ENCODE peak calls at places on chromosomes 6 and 20, in ten cellular contexts. H is left cardiac atrium; W is upper lobe of left lung; X is Right ventricle myocardium superior; G is K562; K is right cardiac atrium; U is activated T-cell treated with anti-CD3 and anti-CD28 coated beads, Interleukin-2, amount 50 U/mL, for 72 hours; S is sciatic nerve; T is stimulated activated memory B cell treated with anti-CD40 and anti-IgM and Interleukin-4, amounts not matched to agents 10 μg/mL and 1 μg/mL and 100 μg/mL, for 72 hours; M is activated CD8-positive, alpha-beta T cell treated with anti-CD3 and anti-CD28 coated beads, Interleukin-2, amount 10 ng/mL, durations not matched to agents 7 days and 5 days. F is an unnamed sample.
A peak's percentile ranks its signal among the peaks of the same experiment; 100 is the strongest.

GRCh38 chr6:152634773-152635172 is 2.4 kb downstream of the SYNE1 start:
- ATAC-seq in G (no peak), U (peak; percentile 61), H (no peak), T (no peak), X (no peak), S (no peak), W (no peak), K (peak; percentile 7), M (peak; percentile 62), F (no peak)

GRCh38 chr6:130143709-130144108 is 79.0 kb downstream of the SAMD3 start:
- ATAC-seq in W (no peak), T (no peak), G (no peak), X (no peak), K (no peak), U (no peak), H (no peak), S (no peak), M (no peak), F (no peak)

GRCh38 chr6:37130704-37131103 is 39.2 kb upstream of the PIM1 start:
- ATAC-seq in T (no peak), X (peak; percentile 30), H (peak; percentile 18), K (peak; percentile 37), W (peak; percentile 59), U (no peak), G (peak; percentile 20), M (no peak), S (no peak), F (peak; percentile 68)

GRCh38 chr20:8388146-8388545 is 256.1 kb downstream of the PLCB1 start:
- ATAC-seq in U (no peak), G (no peak), M (no peak), S (no peak), H (peak; percentile 49), X (no peak), K (no peak), W (peak; percentile 24), T (no peak), F (no peak)

GRCh38 chr6:160239929-160240690 is 18.5 kb downstream of the SLC22A2 start:
- ATAC-seq in X (no peak), S (no peak), K (no peak), T (no peak), U (no peak), G (no peak), M (no peak), H (no peak), W (no peak), F (no peak)

GRCh38 chr6:162709431-162709830 is 18.1 kb downstream of the PRKN start:
- ATAC-seq in M (no peak), G (no peak), K (no peak), T (no peak), S (no peak), X (no peak), U (no peak), H (no peak), W (no peak), F (no peak)

GRCh38 chr6:89356644-89357043 is 4.1 kb upstream of the UBE2J1 start:
- ATAC-seq in X (no peak), G (no peak), H (no peak), S (no peak), W (no peak), M (no peak), U (no peak), K (no peak), T (no peak), F (no peak)

GRCh38 chr20:36951977-36952738 is 650 bp upstream of the SAMHD1 start:
- ATAC-seq in M (no peak), G (peak; percentile 15), T (no peak), K (no peak), S (no peak), H (no peak), W (no peak), U (no peak), X (no peak), F (no peak)

GRCh38 chr6:39901116-39901655 is 33.1 kb downstream of the MOCS1 start:
- ATAC-seq in M (no peak), T (no peak), K (no peak), W (no peak), H (no peak), X (no peak), G (no peak), U (no peak), S (no peak), F (no peak)

GRCh38 chr6:36082318-36082717 is 48.0 kb upstream of the MAPK13 start:
- ATAC-seq in H (no peak), X (no peak), S (no peak), W (no peak), U (no peak), M (no peak), G (no peak), K (no peak), T (no peak), F (no peak)

GRCh38 chr6:30985490-30985889 is 2.0 kb downstream of the MUC21 start:
- ATAC-seq in S (no peak), G (no peak), X (no peak), M (no peak), U (peak; percentile 89), H (no peak), K (no peak), W (no peak), T (no peak), F (no peak)

GRCh38 chr6:168225471-168225901 is 94.1 kb downstream of the DACT2 start:
- ATAC-seq in S (peak; percentile 34), G (no peak), U (no peak), M (no peak), T (no peak), W (peak; percentile 82), X (peak; percentile 51), K (peak; percentile 74), H (peak; percentile 81), F (peak; percentile 57)

GRCh38 chr6:12331951-12332749 is 42.0 kb downstream of the EDN1 start:
- ATAC-seq in W (peak; percentile 47), M (no peak), T (no peak), U (no peak), H (no peak), X (peak; percentile 66), K (peak; percentile 65), G (no peak), S (no peak), F (no peak)

GRCh38 chr6:43222418-43223059 is 6.7 kb downstream of the DNPH1 start:
- ATAC-seq in H (no peak), G (peak; percentile 23), T (no peak), X (no peak), W (no peak), M (no peak), U (no peak), S (no peak), K (no peak), F (no peak)

GRCh38 chr6:35044771-35045275 is 96.3 kb downstream of the TCP11 start:
- ATAC-seq in S (no peak), W (no peak), T (no peak), G (no peak), X (no peak), H (peak; percentile 9), K (peak; percentile 59), M (no peak), U (no peak), F (peak; percentile 9)

GRCh38 chr6:42211726-42212125 is 5.9 kb downstream of the MRPS10 start:
- ATAC-seq in T (peak; percentile 34), S (no peak), W (no peak), K (no peak), X (no peak), U (no peak), M (no peak), G (no peak), H (no peak), F (no peak)

GRCh38 chr6:27312146-27312949 is at the start of gene POM121L2:
- ATAC-seq in K (peak; percentile 70), T (peak; percentile 48), H (peak; percentile 72), U (peak; percentile 79), S (peak; percentile 26), M (peak; percentile 76), G (no peak), W (peak; percentile 72), X (peak; percentile 49), F (peak; percentile 31)

GRCh38 chr20:62306440-62307187 is 3.8 kb downstream of the ADRM1 start:
- ATAC-seq in G (no peak), H (no peak), K (no peak), U (no peak), T (no peak), X (no peak), M (no peak), S (no peak), W (no peak), F (no peak)

GRCh38 chr20:32437391-32438074 is 79.4 kb downstream of the ASXL1 start:
- ATAC-seq in U (peak; percentile 27), S (no peak), G (no peak), H (no peak), T (no peak), M (no peak), X (no peak), W (no peak), K (no peak), F (no peak)

GRCh38 chr6:35558571-35558970 is 45.9 kb upstream of the TULP1 start:
- ATAC-seq in S (no peak), H (no peak), M (no peak), W (no peak), K (no peak), G (no peak), T (no peak), U (peak; percentile 36), X (no peak), F (no peak)

GRCh38 chr20:24991897-24992419 is 593 bp downstream of the APMAP start:
- ATAC-seq in T (peak; percentile 6), M (peak; percentile 22), U (peak; percentile 25), X (peak; percentile 15), H (peak; percentile 48), W (peak; percentile 44), S (peak; percentile 16), G (peak; percentile 69), K (peak; percentile 45), F (peak; percentile 21)